ENCODE peak calls at places on chromosomes 12 and 14, in four cellular contexts. B is brain microvascular endothelial cell, N is neural progenitor cell, X is aorta. V is an unnamed sample. For H3K36me3, the result is how much of the 10 kb centered on the place peaks cover.

GRCh38 chr12:10075451-10075850 is 23.3 kb downstream of the CLEC1A start:
- DNase-seq in B (no peak), N (no peak), X (no peak), V (no peak)

GRCh38 chr14:58864751-58865519 is 227.2 kb downstream of the DACT1 start:
- DNase-seq in B (no peak), N (no peak), X (no peak), V (no peak)

GRCh38 chr14:84254205-84254788 is 1275.6 kb upstream of the FLRT2 start:
- DNase-seq in B (peak), N (peak), X (no peak), V (no peak)

GRCh38 chr14:21078726-21079125 is 8.6 kb downstream of the ARHGEF40 start:
- DNase-seq in B (no peak), N (no peak), X (no peak), V (peak)

GRCh38 chr14:59394268-59394667 is 70.9 kb downstream of the GPR135 start:
- DNase-seq in B (no peak), N (no peak), X (no peak), V (no peak)

GRCh38 chr12:51954465-51955361 is 3.2 kb downstream of the ACVR1B start:
- DNase-seq in B (no peak), N (no peak), X (no peak), V (no peak)

GRCh38 chr12:45268672-45269406 is 52.9 kb downstream of the ANO6 start:
- DNase-seq in B (peak), N (peak), X (peak), V (no peak)

GRCh38 chr14:40218282-40218941 is 786.2 kb upstream of the FBXO33 start:
- DNase-seq in B (no peak), N (no peak), X (no peak), V (no peak)

GRCh38 chr12:118880745-118881144 is 100.6 kb upstream of the SRRM4 start:
- DNase-seq in B (no peak), N (no peak), X (no peak), V (no peak)

GRCh38 chr12:122687091-122687490 is 16.1 kb downstream of the HCAR2 start:
- DNase-seq in B (no peak), N (no peak), X (no peak), V (no peak)

GRCh38 chr12:40170593-40170992 is 54.2 kb upstream of the LRRK2 start:
- DNase-seq in B (no peak), N (no peak), X (no peak), V (peak)

GRCh38 chr12:124109760-124110159 is 136.7 kb downstream of the ZNF664 start:
- DNase-seq in B (peak), N (peak), X (no peak), V (no peak)

GRCh38 chr12:28622416-28622815 is 432.2 kb downstream of the CCDC91 start:
- DNase-seq in B (peak), N (no peak), X (no peak), V (no peak)

GRCh38 chr14:77406718-77407117 is 16.6 kb downstream of the NOXRED1 start:
- DNase-seq in B (no peak), N (no peak), X (no peak), V (no peak)

GRCh38 chr14:92645841-92646478 is 102.5 kb downstream of the LGMN start:
- DNase-seq in B (no peak), N (no peak), X (no peak), V (no peak)

GRCh38 chr12:46387697-46388096 is 15.1 kb upstream of the SLC38A2 start:
- DNase-seq in B (no peak), N (no peak), X (no peak), V (no peak)

GRCh38 chr12:57182918-57183575 is 33.5 kb upstream of the NXPH4 start:
- DNase-seq in B (peak), N (peak), X (peak), V (peak)

GRCh38 chr14:68624541-68625220 is 168.2 kb downstream of the ZFP36L1 start:
- DNase-seq in B (no peak), N (no peak), X (peak), V (no peak)

GRCh38 chr14:92459479-92460421 is 53.8 kb upstream of the RIN3 start:
- DNase-seq in B (no peak), N (no peak), X (no peak), V (no peak)

GRCh38 chr12:75170786-75171185 is 38.9 kb downstream of the KCNC2 start:
- DNase-seq in B (no peak), N (no peak), X (no peak), V (no peak)

GRCh38 chr14:34701808-34702207 is 12.6 kb downstream of the CFL2 start:
- DNase-seq in B (no peak), N (no peak), X (no peak), V (no peak)

GRCh38 chr12:59808317-59808910 is 212.6 kb downstream of the SLC16A7 start:
- DNase-seq in B (no peak), N (peak), X (no peak), V (no peak)

GRCh38 chr12:49298160-49298559 is 3.2 kb downstream of the PRPH start:
- DNase-seq in B (no peak), N (no peak), X (no peak), V (no peak)

GRCh38 chr12:68761901-68762630 is 16.1 kb downstream of the SLC35E3 start:
- DNase-seq in B (no peak), N (no peak), X (no peak), V (no peak)
- H3K36me3 ChIP-seq in B (under half), N (under half), X (under half), V (under half)

DNA sequence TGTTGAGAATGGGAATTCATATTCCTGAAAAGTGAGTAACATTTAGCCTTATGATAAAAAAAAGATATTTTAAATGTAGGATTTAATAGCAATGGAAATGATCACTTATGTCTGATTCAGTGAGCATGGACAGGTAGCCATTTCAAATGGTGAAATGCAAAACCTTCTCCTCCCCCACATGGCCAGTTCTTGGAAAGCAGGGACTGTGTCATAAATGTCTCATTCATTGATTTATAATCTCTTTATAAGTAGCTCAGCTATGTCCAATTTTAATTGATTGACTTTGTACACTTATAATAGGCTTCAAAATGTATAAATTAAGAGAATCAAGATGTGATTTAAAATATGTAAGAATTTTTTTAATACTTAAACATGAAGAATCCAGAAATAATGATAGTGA is 24.6 kb upstream of the SCFD1 start:
- DNase-seq in B (no peak), N (no peak), X (no peak), V (no peak)
- H3K36me3 ChIP-seq in B (under half), N (under half), X (under half), V (under half)

GRCh38 chr14:103686831-103687485 is 28.3 kb downstream of the XRCC3 start:
- DNase-seq in B (peak), N (no peak), X (peak), V (no peak)

GRCh38 chr14:103684871-103685270 is 30.4 kb downstream of the XRCC3 start:
- DNase-seq in B (no peak), N (no peak), X (peak), V (no peak)

GRCh38 chr14:103685276-103686211 is 29.7 kb downstream of the XRCC3 start:
- DNase-seq in B (no peak), N (no peak), X (peak), V (no peak)

GRCh38 chr14:103683139-103683538 is 32.1 kb downstream of the XRCC3 start:
- DNase-seq in B (no peak), N (no peak), X (peak), V (no peak)

DNA sequence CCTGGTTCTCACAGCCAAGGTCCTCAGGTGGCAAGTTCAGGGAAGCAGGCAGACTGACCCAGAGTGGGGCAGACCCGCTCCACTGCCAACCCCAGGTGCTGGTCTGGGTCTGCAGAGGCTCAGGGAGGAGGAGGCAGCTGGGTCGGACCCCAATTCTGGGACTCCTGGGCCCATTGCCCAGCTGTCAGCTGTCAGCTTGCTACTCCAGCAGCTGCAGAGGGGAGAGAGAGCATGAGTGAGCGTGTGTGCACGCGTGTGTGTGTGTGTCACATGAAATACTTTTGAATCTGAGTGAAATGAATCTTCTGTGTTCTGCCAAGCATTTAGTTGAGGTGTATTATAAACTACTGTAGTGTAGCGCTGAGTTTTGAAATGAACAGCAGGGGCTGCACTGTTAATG is 30.8 kb downstream of the XRCC3 start:
- DNase-seq in B (no peak), N (no peak), X (peak), V (no peak)
- H3K36me3 ChIP-seq in B (half or more), N (under half), X (under half), V (half or more)

DNA sequence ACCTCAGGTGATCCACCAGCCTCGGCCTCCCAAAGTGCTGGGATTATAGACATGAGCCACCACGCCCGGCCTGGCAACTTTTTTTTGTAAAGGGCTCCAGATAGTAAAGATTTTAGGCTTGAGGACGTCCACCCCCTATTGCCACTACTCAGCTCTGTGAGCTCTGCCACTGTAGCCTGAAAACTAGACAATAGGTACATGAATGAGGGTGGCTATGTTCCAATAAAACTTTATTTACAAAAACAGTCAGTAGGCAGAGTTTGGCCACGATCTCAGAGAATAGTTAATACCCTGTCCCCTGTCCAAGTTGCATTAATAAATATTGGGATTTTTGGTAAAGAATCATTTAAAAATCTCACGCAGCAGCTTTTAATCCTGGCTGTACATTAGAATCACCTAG is 90.1 kb downstream of the FOXN4 start:
- DNase-seq in B (no peak), N (no peak), X (no peak), V (no peak)
- H3K36me3 ChIP-seq in B (under half), N (under half), X (under half), V (under half)

DNA sequence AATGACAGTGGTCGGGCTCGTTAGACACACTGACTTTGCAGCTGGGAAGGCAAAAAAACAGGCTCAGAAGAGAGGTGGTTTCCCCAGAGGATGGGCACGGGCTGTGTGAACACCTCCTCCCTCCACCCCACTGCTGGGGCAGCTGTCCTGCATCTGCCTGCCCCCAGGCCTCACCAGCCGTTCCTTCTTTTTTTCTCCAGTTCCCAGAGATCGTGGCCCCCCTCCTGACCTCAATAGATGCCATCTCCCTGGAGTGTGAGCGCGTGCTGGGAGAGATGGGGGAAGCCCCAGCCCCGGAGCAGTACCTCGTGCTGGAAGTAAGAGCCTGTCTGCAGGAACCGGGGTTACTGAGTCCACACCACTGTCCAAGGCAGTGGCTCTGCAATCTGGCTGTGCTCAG is 17.4 kb downstream of the MVK start:
- DNase-seq in B (no peak), N (no peak), X (no peak), V (no peak)
- H3K36me3 ChIP-seq in B (under half), N (under half), X (under half), V (under half)

DNA sequence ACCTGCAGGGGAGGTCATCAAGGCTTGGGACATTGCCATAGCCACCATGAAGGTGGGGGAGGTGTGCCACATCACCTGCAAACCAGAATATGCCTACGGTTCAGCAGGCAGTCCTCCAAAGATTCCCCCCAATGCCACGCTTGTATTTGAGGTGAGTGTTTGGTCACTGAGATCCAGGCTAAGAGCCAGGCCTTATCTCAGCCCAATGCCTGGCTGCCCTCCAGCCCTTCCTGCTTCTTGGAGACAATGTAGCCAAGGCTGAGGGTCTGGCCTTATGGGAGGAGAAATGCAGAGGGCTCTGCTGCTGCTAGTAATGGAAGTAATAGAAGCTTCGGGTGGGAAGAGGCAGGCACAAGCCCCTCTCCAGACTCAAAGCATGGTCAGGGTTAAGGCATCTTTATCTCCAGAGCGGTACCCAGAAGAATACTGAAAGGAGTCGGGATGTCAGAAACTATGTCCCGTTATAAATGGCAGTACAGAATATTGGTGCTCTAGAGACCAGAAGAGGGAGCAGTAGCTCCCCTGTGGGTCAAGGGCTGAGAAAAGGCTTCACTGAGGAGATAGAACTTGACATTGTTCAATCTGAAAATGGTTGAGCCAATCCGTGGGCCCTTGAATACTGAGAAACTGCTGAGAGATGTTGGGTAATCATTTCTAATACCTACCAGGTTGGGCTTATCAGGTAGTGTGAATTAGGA is 3.1 kb downstream of the FKBP4 start:
- DNase-seq in B (no peak), N (no peak), X (no peak), V (no peak)
- H3K36me3 ChIP-seq in B (under half), N (under half), X (under half), V (half or more)